ENCODE peak calls at places on chromosome 18, in four cellular contexts. C, V, Z and L are unnamed samples.

GRCh38 chr18:9931679-9932078 is 17.9 kb downstream of the VAPA start:
- DNase-seq in C (no peak), V (no peak), Z (no peak), L (no peak)

GRCh38 chr18:23618862-23619387 is 32.6 kb upstream of the NPC1 start:
- DNase-seq in C (no peak), V (no peak), Z (peak), L (no peak)

GRCh38 chr18:42274488-42275137 is 319.6 kb downstream of the PIK3C3 start:
- DNase-seq in C (no peak), V (peak), Z (peak), L (no peak)

GRCh38 chr18:63336366-63337099 is 17.0 kb upstream of the BCL2 start:
- DNase-seq in C (peak), Z (no peak), V (no peak), L (no peak)

GRCh38 chr18:47613929-47614328 is 316.5 kb downstream of the SMAD2 start:
- DNase-seq in C (no peak), Z (no peak), V (no peak), L (no peak)

GRCh38 chr18:50631831-50632285 is 72.0 kb downstream of the MAPK4 start:
- DNase-seq in Z (no peak), V (no peak), C (no peak), L (no peak)

GRCh38 chr18:24055878-24056277 is 41.3 kb downstream of the TTC39C start:
- DNase-seq in Z (peak), V (no peak), C (no peak), L (no peak)

GRCh38 chr18:79875931-79876461 is 75.5 kb downstream of the SLC66A2 start:
- DNase-seq in V (no peak), C (no peak), Z (no peak), L (no peak)

GRCh38 chr18:54269924-54270844 is 867 bp downstream of the POLI start:
- DNase-seq in Z (peak), V (peak), C (no peak), L (peak)

GRCh38 chr18:5295981-5296705 is 617 bp upstream of the ZBTB14 start:
- DNase-seq in C (peak), V (peak), Z (peak), L (peak)

GRCh38 chr18:58144671-58145285 is 100.8 kb downstream of the NEDD4L start:
- DNase-seq in Z (no peak), V (no peak), C (no peak), L (no peak)

GRCh38 chr18:44039216-44039615 is 641.5 kb upstream of the SETBP1 start:
- DNase-seq in C (no peak), Z (no peak), V (no peak), L (no peak)

GRCh38 chr18:10408131-10408530 is 46.3 kb upstream of the APCDD1 start:
- DNase-seq in Z (no peak), V (no peak), C (no peak), L (no peak)

GRCh38 chr18:67081866-67082265 is 434.7 kb downstream of the DSEL start:
- DNase-seq in V (no peak), C (no peak), Z (no peak), L (no peak)

GRCh38 chr18:22169889-22170420 is 566 bp downstream of the GATA6 start:
- DNase-seq in C (no peak), V (no peak), Z (no peak), L (no peak)

GRCh38 chr18:49249523-49249922 is 210.9 kb downstream of the DYM start:
- DNase-seq in V (peak), Z (no peak), C (peak), L (no peak)

GRCh38 chr18:45066868-45067267 is 386.2 kb downstream of the SETBP1 start:
- DNase-seq in V (no peak), Z (no peak), C (no peak), L (peak)

GRCh38 chr18:61334951-61335736 is 1.9 kb downstream of the CDH20 start:
- DNase-seq in V (no peak), Z (no peak), C (no peak), L (peak)

GRCh38 chr18:49921278-49922037 is 108.1 kb upstream of the ACAA2 start:
- DNase-seq in C (no peak), V (no peak), Z (no peak), L (no peak)

GRCh38 chr18:48850891-48851302 is 99.9 kb downstream of the SMAD7 start:
- DNase-seq in V (no peak), C (no peak), Z (no peak), L (no peak)

GRCh38 chr18:23355206-23355605 is 97.9 kb upstream of the RIOK3 start:
- DNase-seq in C (no peak), V (no peak), Z (no peak), L (no peak)

GRCh38 chr18:74489631-74490030 is 6.5 kb upstream of the CNDP2 start:
- DNase-seq in V (no peak), C (no peak), Z (no peak), L (no peak)

GRCh38 chr18:62912885-62913284 is 197.5 kb downstream of the PHLPP1 start:
- DNase-seq in V (no peak), C (no peak), Z (no peak), L (no peak)

GRCh38 chr18:76519156-76519549 is 24.1 kb upstream of the ZNF516 start:
- DNase-seq in Z (peak), C (no peak), V (no peak), L (no peak)

GRCh38 chr18:68438536-68438935 is 276.4 kb downstream of the TMX3 start:
- DNase-seq in V (no peak), C (no peak), Z (no peak), L (no peak)

GRCh38 chr18:58865714-58866113 is 1.0 kb downstream of the ZNF532 start:
- DNase-seq in Z (no peak), C (no peak), V (no peak), L (no peak)

GRCh38 chr18:61569176-61569892 is 236.1 kb downstream of the CDH20 start:
- DNase-seq in V (no peak), C (peak), Z (no peak), L (peak)

GRCh38 chr18:49656098-49656591 is 94.3 kb downstream of the LIPG start:
- DNase-seq in V (no peak), C (no peak), Z (no peak), L (no peak)

GRCh38 chr18:39835303-39836030 is 2119.6 kb upstream of the PIK3C3 start:
- DNase-seq in C (no peak), V (no peak), Z (no peak), L (no peak)

GRCh38 chr18:49178736-49179135 is 228.0 kb upstream of the SMAD7 start:
- DNase-seq in C (no peak), V (peak), Z (peak), L (no peak)

GRCh38 chr18:54086046-54086802 is 138.2 kb downstream of the MBD2 start:
- DNase-seq in C (no peak), V (no peak), Z (no peak), L (no peak)

GRCh38 chr18:61637319-61637718 is 255.5 kb downstream of the RNF152 start:
- DNase-seq in V (no peak), C (no peak), Z (peak), L (no peak)

GRCh38 chr18:28176933-28177827 is at the start of gene CDH2:
- DNase-seq in V (no peak), C (peak), Z (peak), L (no peak)

GRCh38 chr18:78429127-78430108 is 550.2 kb upstream of the SALL3 start:
- DNase-seq in C (no peak), Z (no peak), V (no peak), L (no peak)

GRCh38 chr18:388198-388597 is 112.3 kb downstream of the COLEC12 start:
- DNase-seq in C (no peak), V (no peak), Z (no peak), L (no peak)

GRCh38 chr18:32315881-32316280 is 126.0 kb downstream of the MEP1B start:
- DNase-seq in V (no peak), Z (no peak), C (no peak), L (no peak)

GRCh38 chr18:76384114-76384790 is 110.8 kb downstream of the ZNF516 start:
- DNase-seq in V (no peak), C (no peak), Z (no peak), L (no peak)

GRCh38 chr18:70418551-70419311 is 129.9 kb downstream of the SOCS6 start:
- DNase-seq in V (no peak), C (no peak), Z (no peak), L (no peak)

DNA sequence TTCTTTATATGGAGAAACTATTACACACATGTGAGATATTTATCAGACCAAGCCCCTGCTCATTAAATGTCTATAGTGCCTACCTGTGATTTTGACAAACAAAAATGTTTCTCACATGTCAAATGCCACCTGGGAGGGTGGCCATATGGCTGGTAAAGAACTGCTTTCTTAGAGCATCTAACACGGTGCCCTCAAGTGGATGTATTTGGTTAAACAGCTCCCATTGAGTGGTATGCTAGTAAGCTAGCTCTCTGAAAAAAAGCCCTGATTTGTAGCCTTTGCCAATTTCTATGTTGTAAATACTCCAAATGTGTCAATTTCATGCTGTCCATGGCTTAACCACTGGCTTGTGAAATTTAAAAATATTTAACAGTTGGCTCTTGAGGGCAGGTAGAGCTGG is 94.6 kb downstream of the PMAIP1 start:
- DNase-seq in C (no peak), V (peak), Z (peak), L (no peak)
- TF ChIP-seq CTCF in C (no peak), V (peak), Z (peak), L (no peak)

DNA sequence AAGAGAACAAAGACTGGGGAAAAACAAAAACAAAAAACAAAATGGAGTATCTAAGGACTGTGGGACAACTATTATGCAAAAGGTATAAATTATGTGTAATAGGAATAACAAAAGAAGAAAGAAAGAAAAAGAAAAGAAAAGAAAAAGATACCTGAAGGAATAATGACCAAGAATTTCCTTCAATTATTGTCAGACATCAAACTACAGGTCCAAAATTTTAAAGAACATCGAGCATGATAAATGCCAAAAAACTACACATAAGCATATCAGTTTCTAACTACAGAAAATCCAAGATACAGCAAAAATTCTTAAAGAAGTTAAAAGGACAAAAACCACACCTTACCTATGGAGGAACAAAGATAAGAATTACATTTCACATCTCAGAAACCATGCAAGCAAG is 93.0 kb downstream of the SPIRE1 start:
- DNase-seq in C (no peak), Z (no peak), V (no peak), L (no peak)
- TF ChIP-seq CTCF in C (no peak), Z (no peak), V (no peak), L (no peak)

DNA sequence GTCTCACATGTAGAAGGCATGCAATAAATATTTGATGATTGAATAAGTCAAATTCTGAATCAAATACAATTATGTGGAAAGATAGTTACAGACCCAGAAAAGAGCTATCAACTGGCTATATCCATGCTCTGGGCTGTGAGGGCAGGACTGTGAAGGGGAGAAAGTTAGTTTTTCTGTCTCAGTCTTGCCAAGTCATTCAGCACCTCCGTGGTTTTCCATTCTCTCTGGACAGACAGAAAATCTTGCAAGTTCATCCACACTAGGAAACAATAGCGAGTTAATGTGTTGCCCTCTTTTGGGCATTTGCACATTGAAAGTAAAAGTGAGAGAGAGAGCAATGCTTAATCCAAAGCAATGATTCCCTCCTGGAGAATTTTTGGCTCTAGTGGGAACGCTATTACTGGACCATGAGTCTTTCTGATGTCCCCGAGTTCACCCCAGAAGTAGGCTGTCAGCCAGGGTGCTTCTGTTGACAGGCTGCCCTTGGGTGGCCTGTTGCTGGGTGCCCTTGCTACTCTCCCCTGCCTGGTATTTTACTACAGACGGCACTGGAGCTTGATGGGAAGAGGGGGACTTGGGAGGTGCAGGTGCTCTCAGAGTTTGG is 238.3 kb downstream of the LOXHD1 start:
- DNase-seq in C (no peak), V (no peak), Z (no peak), L (peak)
- TF ChIP-seq CTCF in C (no peak), V (no peak), Z (no peak), L (no peak)

DNA sequence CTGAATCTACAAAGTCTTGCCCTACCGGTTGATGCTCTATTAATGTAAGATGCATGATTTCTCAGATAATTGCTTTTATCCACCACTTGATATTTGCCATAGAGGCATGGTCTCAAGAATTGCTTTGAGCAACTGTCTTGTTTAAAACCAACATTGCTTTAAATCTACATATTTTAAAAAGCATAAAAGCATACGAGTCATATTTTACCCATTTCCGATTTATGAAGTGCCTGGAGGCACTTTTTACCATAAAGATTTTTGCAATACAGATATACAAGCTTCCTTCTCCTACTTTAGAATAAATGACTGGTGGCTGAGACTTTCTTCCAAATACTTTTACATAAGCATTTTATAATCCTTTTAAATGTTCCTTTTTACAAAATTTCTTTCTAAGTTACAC is 517.6 kb downstream of the TXNL1 start:
- DNase-seq in Z (no peak), C (no peak), V (no peak), L (no peak)
- TF ChIP-seq CTCF in Z (no peak), C (no peak), V (no peak), L (no peak)

DNA sequence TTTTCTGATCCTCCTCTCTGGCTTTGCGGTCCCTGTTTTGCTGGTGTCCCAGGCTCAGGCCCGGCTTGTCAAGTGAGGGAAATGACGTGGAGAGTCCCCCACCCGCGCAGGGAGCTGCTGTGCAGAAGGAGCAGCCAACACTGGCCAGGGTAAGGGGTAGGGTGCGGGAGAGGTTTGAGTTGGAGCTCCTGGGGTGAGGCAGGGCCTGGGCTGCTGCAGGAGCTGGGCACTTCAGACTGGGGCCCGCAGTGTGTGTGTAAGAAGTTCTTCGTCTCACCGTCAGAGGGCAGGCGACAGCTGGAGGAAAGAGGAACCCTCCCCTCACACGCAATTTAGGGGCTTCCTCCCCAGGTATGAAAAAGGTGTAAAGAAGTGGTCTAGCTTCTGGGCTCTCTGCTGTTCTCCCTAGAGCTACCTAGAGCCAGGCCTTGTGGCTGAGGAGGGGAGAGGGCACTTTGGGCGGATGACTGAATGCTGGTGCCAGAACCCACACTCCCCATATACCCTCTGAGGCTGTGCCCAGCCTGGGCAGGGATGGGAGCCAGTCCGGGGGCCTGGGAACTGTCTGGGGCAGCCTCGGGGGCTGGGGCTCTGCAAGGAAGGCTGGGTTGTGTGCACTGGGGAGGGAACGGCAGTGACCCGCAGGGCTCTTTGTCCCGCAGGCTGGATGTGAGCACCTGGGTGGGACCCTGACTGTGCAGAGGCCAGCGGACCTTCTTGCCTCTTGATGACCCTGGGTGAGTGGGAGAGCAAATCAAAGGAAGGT is 11.8 kb downstream of the CELF4 start:
- DNase-seq in C (no peak), V (no peak), Z (peak), L (no peak)
- TF ChIP-seq CTCF in C (no peak), V (no peak), Z (peak), L (no peak)

GRCh38 chr18:8507361-8507760 is 101.9 kb upstream of the RAB12 start:
- DNase-seq in Z (peak), C (no peak), V (peak), L (no peak)
- TF ChIP-seq CTCF in Z (peak), C (no peak), V (peak), L (no peak)